ENCODE peak calls at places on chromosome 13, in seven cellular contexts. R is CD8-positive, alpha-beta T cell; W is A549; Z is GM12864; U is choroid plexus epithelial cell; D is heart left ventricle; S is DND-41. P is an unnamed sample.

GRCh38 chr13:24671367-24672117 is 8.7 kb upstream of the ATP12A start:
- DNase-seq in D (no peak), R (no peak), S (peak), Z (no peak), W (peak), U (peak), P (no peak)

GRCh38 chr13:77779461-77780272 is 82.2 kb downstream of the SLAIN1 start:
- DNase-seq in W (peak), R (no peak), S (peak), U (peak), Z (peak), D (peak), P (peak)

GRCh38 chr13:87311165-87311564 is 360.0 kb upstream of the SLITRK5 start:
- DNase-seq in R (no peak), D (no peak), W (no peak), Z (no peak), U (no peak), S (no peak), P (no peak)

GRCh38 chr13:27708325-27708724 is 84.0 kb upstream of the GSX1 start:
- DNase-seq in D (no peak), Z (no peak), U (no peak), S (no peak), W (no peak), R (no peak), P (no peak)

GRCh38 chr13:36006347-36006746 is 124.8 kb downstream of the DCLK1 start:
- DNase-seq in S (no peak), W (no peak), Z (no peak), U (peak), D (no peak), R (no peak), P (no peak)

GRCh38 chr13:105084931-105085330 is 1450.5 kb downstream of the EFNB2 start:
- DNase-seq in U (no peak), W (no peak), R (no peak), S (no peak), D (no peak), Z (no peak), P (no peak)

GRCh38 chr13:110444226-110444653 is 117.3 kb downstream of the RAB20 start:
- DNase-seq in Z (peak), S (no peak), W (no peak), D (no peak), R (no peak), U (peak), P (no peak)

GRCh38 chr13:46572758-46573384 is 19.9 kb downstream of the LRCH1 start:
- DNase-seq in U (no peak), D (no peak), R (no peak), W (no peak), S (no peak), Z (no peak), P (no peak)

GRCh38 chr13:99751517-99752199 is 219.9 kb downstream of the ZIC5 start:
- DNase-seq in R (no peak), U (no peak), W (no peak), S (no peak), Z (no peak), D (no peak), P (no peak)

GRCh38 chr13:79392882-79393563 is 13.0 kb downstream of the RBM26 start:
- DNase-seq in R (no peak), W (no peak), Z (no peak), D (no peak), S (no peak), U (peak), P (no peak)

GRCh38 chr13:37168151-37168550 is 62.7 kb upstream of the CSNK1A1L start:
- DNase-seq in W (no peak), D (no peak), U (peak), R (no peak), Z (no peak), S (no peak), P (no peak)

GRCh38 chr13:21674271-21675009 is 3.6 kb downstream of the FGF9 start:
- DNase-seq in S (no peak), D (peak), U (no peak), R (no peak), W (no peak), Z (no peak), P (no peak)
- TF ChIP-seq CTCF in S (no peak), D (no peak), U (no peak), R (no peak), W (no peak), Z (no peak), P (no peak)

GRCh38 chr13:30995331-30995730 is 62.9 kb downstream of the TEX26 start:
- DNase-seq in R (no peak), W (no peak), D (no peak), Z (no peak), S (no peak), U (no peak), P (no peak)

GRCh38 chr13:30997697-30998547 is 65.5 kb downstream of the TEX26 start:
- DNase-seq in S (no peak), D (no peak), Z (no peak), R (no peak), W (no peak), U (peak), P (no peak)

GRCh38 chr13:31000889-31001288 is 68.4 kb downstream of the TEX26 start:
- DNase-seq in R (no peak), S (no peak), W (no peak), D (no peak), Z (no peak), U (no peak), P (no peak)

GRCh38 chr13:31001647-31002046 is 69.2 kb downstream of the TEX26 start:
- DNase-seq in Z (no peak), U (peak), D (no peak), W (no peak), R (no peak), S (no peak), P (no peak)

DNA sequence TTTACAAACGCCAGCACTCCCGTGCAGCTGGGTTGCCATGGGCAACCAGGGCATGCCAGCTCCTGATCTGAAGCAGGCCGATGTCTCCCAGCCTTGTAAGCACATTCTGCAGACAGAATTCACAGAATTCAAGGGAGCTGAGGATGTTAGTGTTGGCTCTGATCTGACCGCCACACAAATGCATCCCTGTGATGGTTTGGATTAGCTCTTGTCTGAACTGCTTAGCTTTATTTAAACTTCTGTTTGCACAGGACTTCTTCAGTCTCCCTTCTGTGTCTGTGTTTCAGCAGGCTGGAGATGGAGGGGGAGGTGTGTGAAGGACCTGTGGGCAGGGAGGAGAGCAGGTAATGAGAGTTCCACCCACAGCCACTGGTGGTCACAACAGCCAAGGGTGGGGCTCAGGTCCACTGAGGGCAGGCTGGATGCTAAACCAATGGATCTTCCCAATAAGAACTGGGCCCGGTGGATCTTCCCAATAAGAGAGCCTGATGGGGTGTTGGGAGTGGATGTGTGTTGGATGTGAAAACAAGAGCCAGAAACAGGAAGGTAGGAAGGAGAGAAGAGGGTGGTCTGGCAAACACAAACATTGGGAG is 66.2 kb downstream of the TEX26 start:
- DNase-seq in W (no peak), R (no peak), Z (no peak), U (peak), S (no peak), D (no peak), P (no peak)
- TF ChIP-seq CTCF in W (no peak), R (no peak), Z (no peak), U (no peak), S (no peak), D (no peak), P (no peak)

DNA sequence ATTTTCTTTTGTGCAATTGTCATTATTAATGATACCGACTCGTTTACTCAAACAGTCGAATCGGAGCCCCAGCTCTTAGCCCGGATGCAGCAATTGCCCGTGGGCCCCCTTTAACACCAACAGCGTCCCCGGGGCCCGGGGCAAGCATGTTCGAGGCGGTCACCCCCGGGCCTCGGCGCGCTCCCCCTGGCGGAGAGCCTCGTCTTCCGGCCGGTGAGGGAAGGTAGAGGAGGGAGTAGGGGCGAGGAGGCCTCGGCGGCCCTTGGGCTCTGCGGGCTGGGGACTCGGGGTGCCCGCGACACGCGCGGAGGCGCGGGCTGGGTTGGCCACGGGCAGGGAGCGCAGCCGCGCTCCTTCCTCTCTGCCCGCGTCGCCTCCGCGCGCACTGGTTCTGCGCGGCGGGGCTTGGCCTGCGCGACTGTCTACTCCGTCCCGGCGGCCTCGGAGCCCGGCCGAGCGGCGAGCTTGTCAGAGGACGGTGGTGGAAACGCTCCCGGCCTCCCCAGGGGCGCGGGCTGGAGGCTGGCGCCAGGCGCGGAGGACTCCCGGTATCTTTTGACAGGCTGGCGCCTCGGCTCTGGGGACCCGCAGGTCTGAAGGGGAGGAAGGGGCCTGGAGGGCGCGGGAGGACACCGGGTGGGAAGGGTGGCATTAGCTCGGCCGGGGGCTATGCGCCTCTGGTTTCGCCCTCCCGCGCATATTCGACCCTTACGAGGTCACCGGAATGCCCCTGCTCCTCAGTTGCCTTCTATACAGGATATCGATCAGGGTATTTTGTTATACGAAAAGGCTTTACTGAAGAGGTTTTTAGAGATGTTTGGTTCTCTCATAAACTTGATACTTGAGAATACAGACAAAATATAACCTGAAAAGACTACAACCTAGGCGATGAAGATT is 1.5 kb downstream of the BIVM start:
- DNase-seq in Z (peak), D (peak), U (peak), R (peak), S (peak), W (peak), P (peak)
- TF ChIP-seq CTCF in Z (peak), D (peak), U (peak), R (peak), S (peak), W (peak), P (peak)

GRCh38 chr13:102903659-102904407 is 58.0 kb downstream of the ERCC5 start:
- DNase-seq in W (peak), S (no peak), Z (no peak), U (peak), R (no peak), D (no peak), P (no peak)
- TF ChIP-seq CTCF in W (peak), S (peak), Z (peak), U (peak), R (no peak), D (no peak), P (peak)

DNA sequence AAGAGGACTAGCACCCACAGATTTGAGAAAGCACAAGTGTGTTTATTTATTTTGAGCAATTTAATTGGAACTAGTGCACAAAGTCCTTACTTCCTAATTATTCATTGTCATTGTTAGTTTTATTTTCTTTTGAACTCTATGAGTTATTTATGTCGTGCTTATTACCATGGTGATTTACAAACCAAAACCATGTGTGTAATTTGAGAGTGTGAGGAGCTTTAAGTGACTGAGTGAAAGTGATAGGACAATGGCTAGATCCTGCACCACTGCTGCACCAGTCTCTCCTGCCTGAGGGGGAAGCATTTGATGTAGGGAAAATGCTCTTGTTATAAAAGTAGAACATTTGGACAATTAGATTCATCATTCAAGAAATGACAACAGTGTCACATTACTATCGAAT is 172.3 kb upstream of the KLF12 start:
- DNase-seq in D (no peak), R (no peak), Z (no peak), U (peak), W (no peak), S (no peak), P (no peak)
- TF ChIP-seq CTCF in D (no peak), R (no peak), Z (no peak), U (peak), W (no peak), S (peak), P (no peak)

GRCh38 chr13:43787998-43788397 is 1.2 kb upstream of the ENOX1 start:
- DNase-seq in R (no peak), U (peak), Z (no peak), W (peak), S (no peak), D (no peak), P (no peak)
- TF ChIP-seq CTCF in R (no peak), U (peak), Z (peak), W (peak), S (no peak), D (no peak), P (no peak)

DNA sequence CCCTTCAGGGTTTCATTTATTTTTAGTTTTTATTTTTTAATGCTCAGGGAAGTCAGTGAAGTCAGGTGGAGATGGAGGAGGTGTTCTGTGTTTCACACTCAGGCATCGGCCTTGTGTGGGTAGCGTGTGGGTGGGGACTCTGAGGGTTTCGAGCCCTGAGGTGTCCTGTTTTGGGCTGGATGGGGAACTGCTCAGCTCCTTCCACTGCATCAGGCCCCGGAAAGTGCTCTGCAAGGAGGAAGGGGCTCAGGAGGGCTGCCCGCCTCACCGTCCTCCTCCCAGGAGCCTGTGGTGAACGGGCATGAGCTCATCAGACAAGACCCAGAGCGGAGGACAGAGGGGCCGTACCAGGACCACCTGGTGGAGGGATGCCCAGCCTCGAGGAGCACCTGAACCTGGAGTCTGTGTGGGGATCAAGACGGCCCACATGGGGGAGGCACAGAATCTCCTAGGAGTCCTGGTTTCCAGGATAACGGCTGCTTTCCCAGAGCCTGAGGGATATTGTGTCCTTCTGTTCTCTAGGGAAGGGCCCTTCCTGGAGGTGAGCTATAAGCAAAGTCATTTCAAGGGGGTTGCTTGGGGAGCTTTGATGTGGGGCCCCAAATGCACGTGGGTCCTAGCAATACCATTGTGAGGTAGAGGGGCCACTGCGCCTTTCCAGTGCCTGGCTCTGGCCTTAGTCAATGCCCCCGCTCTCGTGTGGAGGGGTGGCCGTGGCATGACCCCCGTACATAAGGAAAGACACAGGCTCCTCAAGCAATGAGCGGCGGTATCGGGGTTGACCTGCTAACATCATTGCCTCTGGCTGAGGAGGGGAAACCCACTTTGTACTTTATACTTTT is 13.5 kb upstream of the GAS6 start:
- DNase-seq in D (no peak), R (no peak), Z (no peak), S (no peak), U (no peak), W (no peak), P (no peak)
- TF ChIP-seq CTCF in D (no peak), R (no peak), Z (no peak), S (no peak), U (no peak), W (no peak), P (no peak)

DNA sequence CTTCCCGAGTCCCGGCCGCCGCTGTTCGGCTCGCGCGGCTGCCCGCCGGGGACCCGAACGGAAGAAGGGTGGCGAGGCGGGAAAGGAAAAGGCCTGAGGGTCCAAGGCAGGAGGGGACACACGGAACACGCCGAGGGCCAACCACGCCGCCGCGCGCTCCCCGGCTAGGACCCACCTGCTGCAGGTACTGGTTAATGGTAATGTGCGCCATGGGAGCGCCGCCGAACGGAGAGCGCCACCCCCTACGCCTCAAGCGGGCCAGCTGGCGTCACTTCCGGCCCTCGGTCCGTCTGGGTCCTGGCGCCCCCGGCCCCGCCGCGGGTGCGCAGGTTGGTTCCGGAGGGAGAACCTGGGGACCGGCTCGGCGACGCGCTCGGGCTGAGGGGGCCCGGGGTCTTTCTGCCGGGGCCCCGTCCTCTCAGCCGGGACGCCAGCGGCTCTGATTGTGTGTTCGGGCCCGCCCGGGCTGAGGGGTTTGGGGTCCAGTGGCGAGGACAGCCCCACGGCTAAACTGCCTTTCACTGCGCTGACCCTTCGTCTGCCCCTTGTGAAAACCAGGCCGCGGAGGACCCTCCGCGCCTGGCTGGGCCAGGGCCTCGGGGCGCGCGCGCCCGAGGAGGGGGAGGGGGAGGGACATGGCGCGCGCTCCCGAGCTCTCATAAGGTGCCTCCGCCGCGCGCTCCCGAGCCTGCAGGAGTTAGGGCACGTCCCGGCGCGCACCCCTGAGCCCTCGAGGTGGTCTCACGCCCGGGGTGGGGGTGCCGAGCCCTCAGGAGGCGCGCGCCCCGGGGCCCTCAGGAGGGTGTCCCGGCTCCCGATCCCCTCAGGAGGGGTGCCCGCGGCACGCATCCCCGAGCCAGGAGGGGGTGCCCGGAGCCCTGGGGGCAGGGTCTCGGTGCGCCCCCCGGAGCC is at the start of gene PCID2:
- DNase-seq in U (peak), W (peak), S (peak), R (peak), Z (peak), D (peak), P (peak)
- TF ChIP-seq CTCF in U (no peak), W (no peak), S (no peak), R (no peak), Z (no peak), D (no peak), P (no peak)

GRCh38 chr13:29266261-29266660 is 329.2 kb downstream of the SLC7A1 start:
- DNase-seq in R (no peak), U (no peak), W (no peak), Z (no peak), S (no peak), D (no peak), P (no peak)
- TF ChIP-seq CTCF in R (no peak), U (no peak), W (no peak), Z (no peak), S (peak), D (no peak), P (no peak)

GRCh38 chr13:51933466-51934058 is 71.8 kb downstream of the CCDC70 start:
- DNase-seq in W (no peak), U (no peak), D (no peak), R (no peak), S (no peak), Z (no peak), P (no peak)

GRCh38 chr13:51935326-51936171 is 73.8 kb downstream of the CCDC70 start:
- DNase-seq in D (no peak), Z (no peak), R (no peak), U (peak), S (no peak), W (peak), P (no peak)

GRCh38 chr13:51931606-51932005 is 69.8 kb downstream of the CCDC70 start:
- DNase-seq in W (no peak), Z (no peak), R (no peak), U (no peak), S (no peak), D (no peak), P (no peak)

GRCh38 chr13:51932231-51932630 is 70.5 kb downstream of the CCDC70 start:
- DNase-seq in W (no peak), D (no peak), R (no peak), U (no peak), Z (no peak), S (no peak), P (no peak)

GRCh38 chr13:51934461-51935087 is 72.8 kb downstream of the CCDC70 start:
- DNase-seq in U (no peak), S (no peak), R (no peak), Z (no peak), W (no peak), D (no peak), P (no peak)
- TF ChIP-seq CTCF in U (no peak), S (no peak), R (no peak), Z (no peak), W (no peak), D (no peak), P (no peak)

P was measured in pancreas.